ENCODE peak calls at places on chromosomes 13 and 19, in ten cellular contexts. One of them, this sample, is unnamed.

GRCh38 chr13:112042496-112042895 is 24.5 kb upstream of the SOX1 start:
- DNase-seq in WTC11: no peak
- DNase-seq in cardiac fibroblast: no peak
- DNase-seq in endothelial cell: no peak
- DNase-seq in uterus: no peak
- DNase-seq in AG09309: no peak
- DNase-seq in lower lobe of right lung: no peak
- DNase-seq in astrocyte of the spinal cord: no peak
- DNase-seq in PC-3: peak; percentile 31
- DNase-seq in GM20000: no peak
- DNase-seq in this sample: peak; percentile 24

GRCh38 chr13:49300716-49301589 is 53.2 kb downstream of the CDADC1 start:
- DNase-seq in lower lobe of right lung: peak; percentile 57
- DNase-seq in endothelial cell: peak; percentile 22
- DNase-seq in GM20000: peak; percentile 85
- DNase-seq in WTC11: peak; percentile 35
- DNase-seq in astrocyte of the spinal cord: peak; percentile 75
- DNase-seq in cardiac fibroblast: peak; percentile 83
- DNase-seq in uterus: peak; percentile 52
- DNase-seq in AG09309: no peak
- DNase-seq in PC-3: peak; percentile 63
- DNase-seq in this sample: peak; percentile 78

GRCh38 chr13:33258437-33259193 is 26.9 kb downstream of the STARD13 start:
- DNase-seq in GM20000: no peak
- DNase-seq in astrocyte of the spinal cord: no peak
- DNase-seq in lower lobe of right lung: no peak
- DNase-seq in WTC11: no peak
- DNase-seq in AG09309: peak; percentile 75
- DNase-seq in endothelial cell: no peak
- DNase-seq in PC-3: no peak
- DNase-seq in uterus: no peak
- DNase-seq in cardiac fibroblast: peak; percentile 53
- DNase-seq in this sample: peak; percentile 67

GRCh38 chr13:58852076-58852475 is 1220.5 kb downstream of the PCDH17 start:
- DNase-seq in GM20000: no peak
- DNase-seq in astrocyte of the spinal cord: peak; percentile 77
- DNase-seq in lower lobe of right lung: no peak
- DNase-seq in endothelial cell: no peak
- DNase-seq in PC-3: peak; percentile 17
- DNase-seq in cardiac fibroblast: peak; percentile 25
- DNase-seq in WTC11: no peak
- DNase-seq in uterus: no peak
- DNase-seq in AG09309: no peak
- DNase-seq in this sample: peak; percentile 43

GRCh38 chr19:32202244-32202643 is 143.2 kb upstream of the ZNF507 start:
- DNase-seq in lower lobe of right lung: no peak
- DNase-seq in WTC11: no peak
- DNase-seq in PC-3: no peak
- DNase-seq in endothelial cell: no peak
- DNase-seq in cardiac fibroblast: no peak
- DNase-seq in GM20000: no peak
- DNase-seq in astrocyte of the spinal cord: no peak
- DNase-seq in AG09309: no peak
- DNase-seq in uterus: no peak
- DNase-seq in this sample: no peak

GRCh38 chr19:4172861-4173473 is 9.4 kb downstream of the SIRT6 start:
- DNase-seq in GM20000: peak; percentile 66
- DNase-seq in endothelial cell: peak; percentile 90
- DNase-seq in PC-3: peak; percentile 24
- DNase-seq in cardiac fibroblast: peak; percentile 42
- DNase-seq in astrocyte of the spinal cord: peak; percentile 24
- DNase-seq in WTC11: peak; percentile 89
- DNase-seq in lower lobe of right lung: peak; percentile 60
- DNase-seq in uterus: peak; percentile 54
- DNase-seq in AG09309: no peak
- DNase-seq in this sample: peak; percentile 41

GRCh38 chr19:47228168-47228936 is 2.6 kb downstream of the BBC3 start:
- DNase-seq in PC-3: no peak
- DNase-seq in WTC11: peak; percentile 54
- DNase-seq in astrocyte of the spinal cord: peak; percentile 29
- DNase-seq in AG09309: no peak
- DNase-seq in cardiac fibroblast: peak; percentile 33
- DNase-seq in lower lobe of right lung: peak; percentile 73
- DNase-seq in endothelial cell: no peak
- DNase-seq in GM20000: peak; percentile 72
- DNase-seq in uterus: peak; percentile 61
- DNase-seq in this sample: peak; percentile 52

GRCh38 chr19:54312436-54313362 is at the start of gene LILRA5:
- DNase-seq in GM20000: no peak
- DNase-seq in endothelial cell: no peak
- DNase-seq in AG09309: no peak
- DNase-seq in uterus: no peak
- DNase-seq in cardiac fibroblast: no peak
- DNase-seq in astrocyte of the spinal cord: no peak
- DNase-seq in WTC11: no peak
- DNase-seq in lower lobe of right lung: peak; percentile 78
- DNase-seq in PC-3: no peak
- DNase-seq in this sample: no peak

GRCh38 chr19:49857834-49858590 is 7.1 kb downstream of the PTOV1 start:
- DNase-seq in astrocyte of the spinal cord: no peak
- DNase-seq in PC-3: no peak
- DNase-seq in GM20000: no peak
- DNase-seq in AG09309: no peak
- DNase-seq in cardiac fibroblast: no peak
- DNase-seq in lower lobe of right lung: no peak
- DNase-seq in endothelial cell: no peak
- DNase-seq in uterus: peak; percentile 16
- DNase-seq in WTC11: no peak
- DNase-seq in this sample: no peak

GRCh38 chr13:99985243-99985874 is 3.8 kb downstream of the ZIC2 start:
- DNase-seq in cardiac fibroblast: no peak
- DNase-seq in AG09309: no peak
- DNase-seq in WTC11: peak; percentile 69
- DNase-seq in lower lobe of right lung: no peak
- DNase-seq in PC-3: no peak
- DNase-seq in endothelial cell: peak; percentile 40
- DNase-seq in GM20000: no peak
- DNase-seq in astrocyte of the spinal cord: no peak
- DNase-seq in uterus: no peak
- DNase-seq in this sample: no peak

GRCh38 chr13:36131931-36132297 is 732 bp upstream of the DCLK1 start:
- DNase-seq in astrocyte of the spinal cord: peak; percentile 79
- DNase-seq in WTC11: no peak
- DNase-seq in endothelial cell: no peak
- DNase-seq in uterus: peak; percentile 64
- DNase-seq in lower lobe of right lung: peak; percentile 74
- DNase-seq in cardiac fibroblast: peak; percentile 54
- DNase-seq in AG09309: no peak
- DNase-seq in GM20000: no peak
- DNase-seq in PC-3: no peak
- DNase-seq in this sample: no peak

GRCh38 chr13:33150146-33150545 is 133.9 kb downstream of the KL start:
- DNase-seq in astrocyte of the spinal cord: peak; percentile 43
- DNase-seq in AG09309: no peak
- DNase-seq in GM20000: no peak
- DNase-seq in WTC11: no peak
- DNase-seq in PC-3: peak; percentile 56
- DNase-seq in uterus: no peak
- DNase-seq in endothelial cell: no peak
- DNase-seq in cardiac fibroblast: peak; percentile 76
- DNase-seq in lower lobe of right lung: no peak
- DNase-seq in this sample: peak; percentile 25

GRCh38 chr13:21638319-21639282 is 32.3 kb upstream of the FGF9 start:
- DNase-seq in AG09309: no peak
- DNase-seq in astrocyte of the spinal cord: peak; percentile 21
- DNase-seq in lower lobe of right lung: no peak
- DNase-seq in uterus: no peak
- DNase-seq in cardiac fibroblast: peak; percentile 55
- DNase-seq in GM20000: peak; percentile 47
- DNase-seq in endothelial cell: peak; percentile 24
- DNase-seq in WTC11: no peak
- DNase-seq in PC-3: peak; percentile 64
- DNase-seq in this sample: peak; percentile 52

GRCh38 chr19:12782424-12783225 is 7.3 kb upstream of the HOOK2 start:
- DNase-seq in AG09309: no peak
- DNase-seq in uterus: peak; percentile 90
- DNase-seq in lower lobe of right lung: peak; percentile 94
- DNase-seq in cardiac fibroblast: peak; percentile 79
- DNase-seq in WTC11: peak; percentile 63
- DNase-seq in PC-3: peak; percentile 68
- DNase-seq in endothelial cell: peak; percentile 84
- DNase-seq in astrocyte of the spinal cord: peak; percentile 84
- DNase-seq in GM20000: peak; percentile 86
- DNase-seq in this sample: peak; percentile 72

GRCh38 chr13:21668665-21669599 is 1.9 kb upstream of the FGF9 start:
- DNase-seq in lower lobe of right lung: no peak
- DNase-seq in endothelial cell: peak; percentile 23
- DNase-seq in uterus: no peak
- DNase-seq in AG09309: no peak
- DNase-seq in PC-3: no peak
- DNase-seq in astrocyte of the spinal cord: peak; percentile 33
- DNase-seq in cardiac fibroblast: peak; percentile 27
- DNase-seq in WTC11: peak; percentile 24
- DNase-seq in GM20000: peak; percentile 46
- DNase-seq in this sample: no peak

GRCh38 chr13:42781362-42781761 is at the start of gene FAM216B:
- DNase-seq in WTC11: no peak
- DNase-seq in astrocyte of the spinal cord: no peak
- DNase-seq in AG09309: no peak
- DNase-seq in uterus: no peak
- DNase-seq in cardiac fibroblast: no peak
- DNase-seq in endothelial cell: no peak
- DNase-seq in GM20000: no peak
- DNase-seq in lower lobe of right lung: no peak
- DNase-seq in PC-3: no peak
- DNase-seq in this sample: no peak

GRCh38 chr13:77325371-77325941 is 1.4 kb downstream of the MYCBP2 start:
- DNase-seq in WTC11: no peak
- DNase-seq in GM20000: peak; percentile 50
- DNase-seq in astrocyte of the spinal cord: peak; percentile 18
- DNase-seq in AG09309: no peak
- DNase-seq in PC-3: peak; percentile 13
- DNase-seq in lower lobe of right lung: no peak
- DNase-seq in endothelial cell: no peak
- DNase-seq in cardiac fibroblast: peak; percentile 27
- DNase-seq in uterus: no peak
- DNase-seq in this sample: peak; percentile 45

GRCh38 chr19:13014101-13014920 is 19.0 kb downstream of the NFIX start:
- DNase-seq in astrocyte of the spinal cord: no peak
- DNase-seq in endothelial cell: no peak
- DNase-seq in PC-3: peak; percentile 76
- DNase-seq in WTC11: peak; percentile 73
- DNase-seq in lower lobe of right lung: no peak
- DNase-seq in uterus: peak; percentile 60
- DNase-seq in GM20000: peak; percentile 27
- DNase-seq in AG09309: no peak
- DNase-seq in cardiac fibroblast: no peak
- DNase-seq in this sample: no peak

GRCh38 chr13:85509512-85509911 is 289.7 kb downstream of the SLITRK6 start:
- DNase-seq in lower lobe of right lung: no peak
- DNase-seq in cardiac fibroblast: no peak
- DNase-seq in WTC11: no peak
- DNase-seq in GM20000: no peak
- DNase-seq in endothelial cell: no peak
- DNase-seq in uterus: no peak
- DNase-seq in astrocyte of the spinal cord: peak; percentile 36
- DNase-seq in PC-3: peak; percentile 69
- DNase-seq in AG09309: no peak
- DNase-seq in this sample: peak; percentile 67

GRCh38 chr13:85512421-85512820 is 286.8 kb downstream of the SLITRK6 start:
- DNase-seq in astrocyte of the spinal cord: no peak
- DNase-seq in endothelial cell: no peak
- DNase-seq in lower lobe of right lung: no peak
- DNase-seq in GM20000: no peak
- DNase-seq in cardiac fibroblast: no peak
- DNase-seq in AG09309: no peak
- DNase-seq in WTC11: no peak
- DNase-seq in uterus: no peak
- DNase-seq in PC-3: peak; percentile 51
- DNase-seq in this sample: no peak

GRCh38 chr13:85503797-85504196 is 295.4 kb downstream of the SLITRK6 start:
- DNase-seq in GM20000: no peak
- DNase-seq in PC-3: peak; percentile 92
- DNase-seq in WTC11: no peak
- DNase-seq in uterus: no peak
- DNase-seq in AG09309: no peak
- DNase-seq in lower lobe of right lung: no peak
- DNase-seq in astrocyte of the spinal cord: peak; percentile 49
- DNase-seq in endothelial cell: no peak
- DNase-seq in cardiac fibroblast: peak; percentile 5
- DNase-seq in this sample: peak; percentile 33

GRCh38 chr13:85508683-85509329 is 290.4 kb downstream of the SLITRK6 start:
- DNase-seq in cardiac fibroblast: no peak
- DNase-seq in PC-3: no peak
- DNase-seq in astrocyte of the spinal cord: no peak
- DNase-seq in lower lobe of right lung: no peak
- DNase-seq in AG09309: no peak
- DNase-seq in uterus: no peak
- DNase-seq in GM20000: no peak
- DNase-seq in endothelial cell: no peak
- DNase-seq in WTC11: peak; percentile 34
- DNase-seq in this sample: peak; percentile 56
- TF ChIP-seq CTCF in cardiac fibroblast: no peak
- TF ChIP-seq CTCF in PC-3: no peak
- TF ChIP-seq CTCF in astrocyte of the spinal cord: no peak
- TF ChIP-seq CTCF in lower lobe of right lung: no peak
- TF ChIP-seq CTCF in AG09309: no peak
- TF ChIP-seq CTCF in uterus: no peak
- TF ChIP-seq CTCF in GM20000: no peak
- TF ChIP-seq CTCF in endothelial cell: no peak
- TF ChIP-seq CTCF in WTC11: no peak
- TF ChIP-seq CTCF in this sample: no peak

GRCh38 chr19:41377977-41378707 is 1.8 kb downstream of the TMEM91 start:
- DNase-seq in cardiac fibroblast: no peak
- DNase-seq in WTC11: peak; percentile 69
- DNase-seq in uterus: peak; percentile 28
- DNase-seq in lower lobe of right lung: no peak
- DNase-seq in astrocyte of the spinal cord: no peak
- DNase-seq in PC-3: no peak
- DNase-seq in AG09309: no peak
- DNase-seq in GM20000: peak; percentile 80
- DNase-seq in endothelial cell: peak; percentile 46
- DNase-seq in this sample: no peak
- TF ChIP-seq CTCF in cardiac fibroblast: no peak
- TF ChIP-seq CTCF in WTC11: no peak
- TF ChIP-seq CTCF in uterus: no peak
- TF ChIP-seq CTCF in lower lobe of right lung: peak; percentile 19
- TF ChIP-seq CTCF in astrocyte of the spinal cord: peak; percentile 12
- TF ChIP-seq CTCF in PC-3: no peak
- TF ChIP-seq CTCF in AG09309: no peak
- TF ChIP-seq CTCF in GM20000: peak; percentile 26
- TF ChIP-seq CTCF in endothelial cell: peak; percentile 23
- TF ChIP-seq CTCF in this sample: no peak

GRCh38 chr19:48625891-48626327 is 6.6 kb downstream of the SPHK2 start:
- DNase-seq in uterus: no peak
- DNase-seq in WTC11: no peak
- DNase-seq in AG09309: no peak
- DNase-seq in GM20000: no peak
- DNase-seq in cardiac fibroblast: no peak
- DNase-seq in endothelial cell: no peak
- DNase-seq in lower lobe of right lung: peak; percentile 49
- DNase-seq in PC-3: no peak
- DNase-seq in astrocyte of the spinal cord: no peak
- DNase-seq in this sample: no peak
- TF ChIP-seq CTCF in uterus: no peak
- TF ChIP-seq CTCF in WTC11: no peak
- TF ChIP-seq CTCF in AG09309: no peak
- TF ChIP-seq CTCF in GM20000: no peak
- TF ChIP-seq CTCF in cardiac fibroblast: no peak
- TF ChIP-seq CTCF in endothelial cell: no peak
- TF ChIP-seq CTCF in lower lobe of right lung: no peak
- TF ChIP-seq CTCF in PC-3: no peak
- TF ChIP-seq CTCF in astrocyte of the spinal cord: no peak
- TF ChIP-seq CTCF in this sample: no peak

GRCh38 chr13:69524459-69525155 is 583.0 kb upstream of the ATXN8OS start:
- DNase-seq in astrocyte of the spinal cord: peak; percentile 17
- DNase-seq in lower lobe of right lung: no peak
- DNase-seq in WTC11: no peak
- DNase-seq in PC-3: peak; percentile 23
- DNase-seq in endothelial cell: no peak
- DNase-seq in AG09309: no peak
- DNase-seq in uterus: no peak
- DNase-seq in GM20000: no peak
- DNase-seq in cardiac fibroblast: peak; percentile 2
- DNase-seq in this sample: peak; percentile 20
- TF ChIP-seq CTCF in astrocyte of the spinal cord: peak; percentile 26
- TF ChIP-seq CTCF in lower lobe of right lung: no peak
- TF ChIP-seq CTCF in WTC11: no peak
- TF ChIP-seq CTCF in PC-3: peak; percentile 49
- TF ChIP-seq CTCF in endothelial cell: peak; percentile 71
- TF ChIP-seq CTCF in AG09309: no peak
- TF ChIP-seq CTCF in uterus: no peak
- TF ChIP-seq CTCF in GM20000: no peak
- TF ChIP-seq CTCF in cardiac fibroblast: no peak
- TF ChIP-seq CTCF in this sample: peak; percentile 48